ENCODE peak calls at places on chromosomes 12 and 14, in ten cellular contexts. M is fibroblast of lung, R is stomach, F is colonic mucosa, D is body of pancreas, K is tibial artery, S is uterus, V is heart right ventricle, P is neural progenitor cell, H is OCI-LY7. N is an unnamed sample.

GRCh38 chr14:30527196-30527595 is 31.8 kb upstream of the G2E3 start:
- DNase-seq in F (no peak), H (peak; percentile 39), P (no peak), V (no peak), K (no peak), D (no peak), M (no peak), S (no peak), R (no peak), N (no peak)

GRCh38 chr12:116164263-116164817 is 113.2 kb downstream of the MED13L start:
- DNase-seq in V (no peak), H (no peak), M (peak; percentile 51), R (no peak), P (no peak), S (no peak), D (no peak), K (no peak), F (no peak), N (no peak)

GRCh38 chr14:99271951-99272668 is at the start of gene BCL11B:
- DNase-seq in F (peak; percentile 87), D (peak; percentile 38), S (peak; percentile 37), K (peak; percentile 66), M (peak; percentile 83), V (peak; percentile 48), P (peak; percentile 71), H (peak; percentile 10), R (peak; percentile 56), N (no peak)

GRCh38 chr14:88063807-88064206 is 58.9 kb downstream of the GPR65 start:
- DNase-seq in F (no peak), M (no peak), H (no peak), V (no peak), P (no peak), S (no peak), R (no peak), K (no peak), D (no peak), N (no peak)

GRCh38 chr12:112011685-112012084 is 1.3 kb downstream of the TMEM116 start:
- DNase-seq in R (no peak), F (no peak), H (no peak), P (no peak), K (no peak), D (no peak), V (no peak), S (no peak), M (no peak), N (no peak)

GRCh38 chr14:98725196-98725595 is 546.8 kb downstream of the BCL11B start:
- DNase-seq in D (no peak), F (no peak), V (no peak), M (no peak), K (no peak), P (no peak), H (peak; percentile 46), S (no peak), R (no peak), N (no peak)

GRCh38 chr12:104485651-104486341 is 29.0 kb downstream of the CHST11 start:
- DNase-seq in K (no peak), V (no peak), P (no peak), R (no peak), H (peak; percentile 78), S (no peak), M (no peak), F (no peak), D (no peak), N (no peak)

GRCh38 chr12:75666980-75667359 is 155.6 kb upstream of the KRR1 start:
- DNase-seq in P (no peak), V (no peak), M (peak; percentile 92), F (no peak), D (no peak), K (no peak), H (no peak), R (no peak), S (no peak), N (no peak)

GRCh38 chr14:61643546-61643945 is 51.8 kb upstream of the HIF1A start:
- DNase-seq in R (no peak), H (peak; percentile 24), S (no peak), F (no peak), M (peak; percentile 63), V (no peak), D (no peak), P (no peak), K (no peak), N (no peak)

GRCh38 chr12:46267618-46268348 is 1.1 kb downstream of the SLC38A1 start:
- DNase-seq in H (peak; percentile 53), P (peak; percentile 49), R (no peak), V (no peak), K (no peak), M (peak; percentile 34), F (peak; percentile 38), D (peak; percentile 24), S (peak; percentile 25), N (no peak)

GRCh38 chr14:78997811-78998210 is 827.6 kb downstream of the NRXN3 start:
- DNase-seq in R (no peak), H (no peak), S (no peak), K (no peak), P (no peak), V (peak; percentile 8), M (peak; percentile 55), D (peak; percentile 35), F (no peak), N (no peak)

GRCh38 chr14:89701079-89702043 is 253.2 kb downstream of the EFCAB11 start:
- DNase-seq in K (peak; percentile 86), R (peak; percentile 90), V (peak; percentile 92), P (peak; percentile 93), D (peak; percentile 91), S (peak; percentile 83), M (peak; percentile 65), H (peak; percentile 76), F (peak; percentile 93), N (peak; percentile 88)

GRCh38 chr12:96293093-96293492 is 98.9 kb downstream of the ELK3 start:
- DNase-seq in M (no peak), P (no peak), K (no peak), R (no peak), H (no peak), V (no peak), D (no peak), S (no peak), F (no peak), N (no peak)

GRCh38 chr14:60838601-60839000 is 104.0 kb downstream of the MNAT1 start:
- DNase-seq in P (no peak), F (no peak), M (no peak), H (no peak), V (no peak), S (no peak), K (no peak), D (no peak), R (no peak), N (no peak)

GRCh38 chr14:29740491-29740890 is 187.2 kb downstream of the PRKD1 start:
- DNase-seq in K (no peak), R (no peak), H (no peak), S (no peak), V (no peak), F (no peak), D (no peak), M (no peak), P (no peak), N (no peak)

GRCh38 chr12:88922816-88923215 is 342.5 kb upstream of the KITLG start:
- DNase-seq in H (no peak), V (no peak), D (no peak), P (no peak), M (peak; percentile 40), F (no peak), R (no peak), S (no peak), K (no peak), N (no peak)

GRCh38 chr14:54776361-54777001 is 126.1 kb downstream of the GCH1 start:
- DNase-seq in D (no peak), R (no peak), H (no peak), M (peak; percentile 92), K (peak; percentile 77), S (no peak), F (no peak), P (no peak), V (peak; percentile 73), N (peak; percentile 77)

GRCh38 chr14:23162800-23163199 is 20.7 kb downstream of the SLC7A8 start:
- DNase-seq in M (no peak), R (no peak), K (no peak), S (no peak), D (no peak), P (no peak), F (no peak), V (no peak), H (no peak), N (no peak)
- H3K27ac ChIP-seq in M (no peak overlapping the region), R (peak overlapping the region; percentile 73), K (no peak overlapping the region), S (no peak overlapping the region), D (peak overlapping the region; percentile 6), P (peak overlapping the region; percentile 16), F (peak overlapping the region; percentile 20), V (peak overlapping the region; percentile 86), H (no peak overlapping the region), N (peak overlapping the region; percentile 62)

DNA sequence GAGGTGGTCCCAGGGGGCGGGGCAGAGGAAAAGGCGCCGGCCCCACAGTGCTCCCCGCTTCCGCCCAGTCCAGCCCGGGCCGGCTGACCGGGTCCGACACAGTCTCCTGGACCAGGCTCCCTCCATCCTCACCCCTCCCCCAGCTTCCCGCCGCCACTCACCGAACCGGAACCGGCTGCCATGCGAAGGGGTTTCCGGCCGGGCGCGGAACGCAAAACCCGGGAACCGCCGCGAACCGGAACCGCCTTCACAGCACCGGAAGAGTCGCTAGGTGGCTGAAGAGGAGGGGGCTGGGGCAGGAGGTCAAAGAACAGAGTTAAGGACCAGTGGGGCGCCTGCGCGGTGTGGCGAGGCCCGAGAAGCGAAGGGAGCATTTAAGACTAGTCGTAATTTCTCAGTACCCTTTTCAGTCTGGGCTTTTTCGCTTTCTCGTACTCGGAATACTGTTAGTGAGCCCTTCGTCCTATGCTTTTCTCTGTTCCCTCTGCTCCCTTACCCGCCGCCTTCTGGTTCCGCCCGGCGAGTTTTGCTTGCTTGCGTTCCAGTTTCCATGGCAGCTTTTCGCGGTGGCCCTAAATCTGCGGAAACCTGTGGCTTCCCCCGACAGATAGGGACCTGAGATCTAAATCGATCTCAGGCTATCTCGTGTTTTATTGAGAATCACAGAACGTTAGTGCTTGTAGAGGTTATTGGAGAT is at the start of gene SENP1:
- DNase-seq in F (peak; percentile 89), D (peak; percentile 84), V (peak; percentile 91), M (peak; percentile 87), R (peak; percentile 88), H (peak; percentile 92), P (peak; percentile 90), S (peak; percentile 89), K (peak; percentile 92), N (peak; percentile 93)
- TF ChIP-seq CTCF in F (no peak), D (no peak), V (peak; percentile 44), M (peak; percentile 14), R (no peak), H (no peak), P (peak; percentile 19), S (peak; percentile 29), K (peak; percentile 32), N (no peak)

DNA sequence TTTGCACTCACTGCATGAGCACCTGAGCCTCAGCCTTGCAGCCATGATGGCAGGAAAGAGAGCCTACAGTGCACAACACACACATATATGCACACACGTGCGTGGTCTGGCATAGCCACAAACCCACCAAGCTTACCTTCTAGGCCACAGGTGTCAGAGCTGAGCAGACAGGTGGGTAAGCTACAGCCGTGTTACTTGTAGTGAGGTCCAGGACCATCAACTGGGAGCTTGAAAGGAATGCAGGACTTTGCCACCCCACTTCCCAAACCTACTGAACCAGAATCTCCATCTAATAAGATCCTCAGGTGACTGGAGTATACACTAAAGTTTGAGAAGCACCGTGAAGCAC is 2.7 kb downstream of the ASIC1 start:
- DNase-seq in R (no peak), V (no peak), P (no peak), D (no peak), H (no peak), M (no peak), K (no peak), F (no peak), S (no peak), N (no peak)
- H3K27ac ChIP-seq in R (no peak overlapping the region), V (no peak overlapping the region), P (no peak overlapping the region), D (no peak overlapping the region), H (no peak overlapping the region), M (no peak overlapping the region), K (no peak overlapping the region), F (no peak overlapping the region), S (no peak overlapping the region), N (no peak overlapping the region)

GRCh38 chr12:27686147-27686546 is 10.1 kb upstream of the REP15 start:
- DNase-seq in P (no peak), S (no peak), D (no peak), M (no peak), V (no peak), H (no peak), F (no peak), R (no peak), K (no peak), N (no peak)
- TF ChIP-seq CTCF in P (no peak), S (no peak), D (no peak), M (no peak), V (no peak), H (no peak), F (no peak), R (no peak), K (no peak), N (no peak)